ENCODE peak calls at places on chromosome 7, in seven cellular contexts. Z is lower lobe of right lung; K is CD4-positive, alpha-beta T cell; O is SJSA1; R is neuronal stem cell; U is adrenal gland; A is H7. Y is an unnamed sample. For H3K27me3, the result is how much of the 10 kb centered on the place peaks cover.

GRCh38 chr7:120353171-120353570 is 80.2 kb downstream of the KCND2 start:
- DNase-seq in U (no peak), Z (no peak), O (no peak), A (no peak), K (no peak), R (no peak), Y (no peak)

GRCh38 chr7:33039257-33039904 is 23.2 kb downstream of the NT5C3A start:
- DNase-seq in R (no peak), Z (no peak), U (no peak), A (no peak), K (no peak), O (peak), Y (no peak)

GRCh38 chr7:102473271-102473991 is 5.3 kb downstream of the POLR2J start:
- DNase-seq in K (no peak), R (no peak), O (no peak), A (no peak), U (peak), Z (peak), Y (no peak)

GRCh38 chr7:90407484-90407821 is 4.2 kb downstream of the CLDN12 start:
- DNase-seq in Z (no peak), U (no peak), R (no peak), O (no peak), A (no peak), K (no peak), Y (no peak)

GRCh38 chr7:99493823-99494222 is 6.3 kb downstream of the ZNF394 start:
- DNase-seq in Z (no peak), O (no peak), U (no peak), K (no peak), R (no peak), A (no peak), Y (no peak)

GRCh38 chr7:138667535-138667934 is 33.6 kb downstream of the SVOPL start:
- DNase-seq in U (no peak), R (no peak), K (no peak), Z (no peak), O (no peak), A (no peak), Y (no peak)

GRCh38 chr7:24825931-24826661 is 68.8 kb upstream of the GSDME start:
- DNase-seq in O (peak), R (no peak), K (no peak), A (peak), U (no peak), Z (no peak), Y (no peak)

GRCh38 chr7:155296788-155297516 is 726 bp upstream of the INSIG1 start:
- DNase-seq in U (peak), Z (peak), O (peak), A (no peak), K (peak), R (no peak), Y (peak)

GRCh38 chr7:94584113-94584512 is 71.8 kb downstream of the SGCE start:
- DNase-seq in O (no peak), R (no peak), A (no peak), K (no peak), U (no peak), Z (no peak), Y (no peak)

GRCh38 chr7:40316176-40316575 is 181.4 kb downstream of the SUGCT start:
- DNase-seq in Z (no peak), R (no peak), A (no peak), U (no peak), O (no peak), K (no peak), Y (no peak)

GRCh38 chr7:14424675-14425074 is 435.2 kb upstream of the ETV1 start:
- DNase-seq in U (no peak), R (no peak), A (no peak), O (no peak), K (no peak), Z (no peak), Y (no peak)

GRCh38 chr7:79789584-79790345 is 336.3 kb upstream of the MAGI2 start:
- DNase-seq in R (no peak), O (no peak), U (no peak), K (no peak), A (no peak), Z (no peak), Y (no peak)

GRCh38 chr7:48643420-48644013 is 280.8 kb upstream of the CDC14C start:
- DNase-seq in Z (no peak), K (no peak), R (no peak), O (no peak), A (no peak), U (no peak), Y (no peak)

GRCh38 chr7:55074008-55074499 is 55.2 kb downstream of the EGFR start:
- DNase-seq in U (peak), R (no peak), Z (peak), K (peak), O (peak), A (no peak), Y (no peak)

GRCh38 chr7:142669074-142669654 is 80.1 kb upstream of the PRSS1 start:
- DNase-seq in U (no peak), O (peak), A (peak), Z (no peak), K (no peak), R (peak), Y (peak)

GRCh38 chr7:140638311-140638791 is 2.3 kb downstream of the DENND2A start:
- DNase-seq in O (peak), R (no peak), U (no peak), A (peak), Z (no peak), K (no peak), Y (peak)

GRCh38 chr7:3027455-3027854 is 16.2 kb downstream of the CARD11 start:
- DNase-seq in A (no peak), R (no peak), K (no peak), Z (no peak), U (no peak), O (no peak), Y (no peak)

GRCh38 chr7:126727930-126728331 is 524.8 kb downstream of the GRM8 start:
- DNase-seq in O (peak), R (no peak), K (no peak), U (no peak), Z (no peak), A (no peak), Y (no peak)

GRCh38 chr7:5064391-5065106 is 18.9 kb downstream of the RBAK start:
- DNase-seq in O (peak), K (no peak), A (no peak), R (no peak), Z (no peak), U (no peak), Y (no peak)

GRCh38 chr7:157406971-157407370 is 70.2 kb downstream of the DNAJB6 start:
- DNase-seq in A (peak), R (no peak), O (no peak), K (no peak), U (no peak), Z (no peak), Y (no peak)

GRCh38 chr7:41224063-41224763 is 478.7 kb downstream of the INHBA start:
- DNase-seq in A (no peak), K (no peak), U (no peak), R (no peak), O (peak), Z (no peak), Y (no peak)

GRCh38 chr7:56091591-56091990 is 1.2 kb downstream of the PHKG1 start:
- DNase-seq in R (no peak), Z (no peak), K (no peak), U (no peak), A (no peak), O (no peak), Y (no peak)

GRCh38 chr7:82762880-82763279 is 319.3 kb upstream of the CACNA2D1 start:
- DNase-seq in K (no peak), A (no peak), Z (no peak), U (no peak), O (peak), R (no peak), Y (no peak)

GRCh38 chr7:24756989-24757798 is at the start of gene GSDME:
- DNase-seq in K (no peak), O (peak), U (peak), Z (peak), A (peak), R (peak), Y (peak)

GRCh38 chr7:129431911-129432643 is 2.2 kb upstream of the STRIP2 start:
- DNase-seq in R (no peak), U (no peak), Z (no peak), K (no peak), A (no peak), O (no peak), Y (no peak)

GRCh38 chr7:106731207-106731606 is 70.2 kb upstream of the CCDC71L start:
- DNase-seq in U (no peak), K (no peak), Z (no peak), R (no peak), O (no peak), A (no peak), Y (no peak)

GRCh38 chr7:37364871-37365270 is 83.8 kb downstream of the ELMO1 start:
- DNase-seq in Z (no peak), O (no peak), A (no peak), R (no peak), U (no peak), K (no peak), Y (no peak)

GRCh38 chr7:151007469-151007898 is 16.7 kb downstream of the NOS3 start:
- DNase-seq in K (no peak), U (no peak), A (peak), Z (no peak), O (no peak), R (no peak), Y (no peak)

GRCh38 chr7:78970440-78970916 is 483.0 kb downstream of the MAGI2 start:
- DNase-seq in K (no peak), R (peak), Z (no peak), A (no peak), O (no peak), U (no peak), Y (peak)

GRCh38 chr7:46850563-46851325 is 731.2 kb downstream of the TNS3 start:
- DNase-seq in O (peak), Z (no peak), R (no peak), A (no peak), U (no peak), K (no peak), Y (no peak)

DNA sequence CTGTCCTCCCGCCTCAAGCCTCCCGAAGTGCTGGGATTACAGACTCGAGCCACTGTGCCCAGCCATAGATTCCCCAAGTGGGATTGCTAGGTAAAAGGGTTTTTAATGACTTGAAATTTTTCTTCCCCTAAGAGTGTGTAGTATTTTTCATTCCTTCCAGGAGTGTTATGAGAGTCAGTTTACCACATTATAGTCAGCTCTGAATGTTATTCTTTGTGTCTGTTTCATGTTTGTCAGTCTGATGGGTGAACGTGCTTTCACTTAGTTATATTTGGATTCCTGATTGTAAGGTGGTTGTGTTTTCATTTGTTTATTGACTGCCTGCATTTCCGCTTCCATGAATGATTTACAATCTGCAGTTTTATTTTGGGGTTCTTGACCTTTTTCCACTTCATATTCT is 6.3 kb downstream of the ZNF212 start:
- DNase-seq in A (no peak), R (no peak), U (no peak), K (no peak), O (no peak), Z (no peak), Y (no peak)
- H3K27me3 ChIP-seq in A (under half), R (under half), U (under half), K (under half), O (under half), Z (under half), Y (under half)

GRCh38 chr7:101009629-101010028 is 10.3 kb upstream of the MUC17 start:
- DNase-seq in A (no peak), R (no peak), U (no peak), O (no peak), Z (no peak), K (no peak), Y (no peak)
- H3K27me3 ChIP-seq in A (under half), R (under half), U (under half), O (under half), Z (under half), K (under half), Y (under half)

DNA sequence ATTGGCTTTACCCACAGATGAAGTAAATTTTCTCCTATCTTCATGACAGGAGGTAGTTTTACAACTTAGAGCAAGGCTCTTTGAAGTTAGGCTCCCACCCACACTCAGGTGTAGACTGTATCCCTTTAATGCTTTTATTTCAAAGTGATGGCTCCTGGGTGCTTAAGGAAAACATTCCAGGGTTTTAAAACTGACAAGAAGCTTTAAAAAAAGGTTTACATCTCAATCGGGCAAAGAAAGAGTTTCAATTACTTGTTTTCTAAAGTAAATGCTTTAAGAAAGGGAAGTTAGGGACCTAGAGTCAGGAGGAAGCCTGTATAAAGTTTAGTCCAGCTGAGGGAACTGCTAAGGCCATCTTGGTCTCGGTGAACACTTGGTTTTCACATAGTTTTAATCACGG is 1153.8 kb upstream of the C7orf33 start:
- DNase-seq in K (no peak), O (no peak), U (no peak), A (no peak), Z (no peak), R (no peak), Y (no peak)
- H3K27me3 ChIP-seq in K (under half), O (under half), U (under half), A (under half), Z (under half), R (under half), Y (half or more)

DNA sequence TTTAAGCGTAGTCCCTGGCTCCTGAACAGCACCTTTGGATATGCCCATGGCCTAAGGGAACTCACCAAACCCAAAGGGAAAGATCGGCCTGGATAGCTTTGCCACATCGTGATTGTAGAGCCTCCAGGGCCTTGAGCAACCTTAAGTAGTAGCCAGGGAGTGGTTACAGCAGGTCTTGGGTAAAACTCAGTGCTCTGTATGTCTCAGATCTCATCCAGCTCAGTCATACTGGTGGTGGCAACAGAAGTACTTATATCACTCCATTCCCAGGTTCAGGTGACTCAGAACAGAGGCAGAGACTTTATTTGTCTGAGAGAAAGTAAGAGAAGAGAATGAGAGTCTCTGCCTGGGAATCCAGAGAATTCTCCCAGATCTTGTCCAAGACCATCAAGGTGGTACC is 39.1 kb upstream of the AASS start:
- DNase-seq in K (no peak), R (no peak), Z (no peak), A (no peak), U (no peak), O (no peak), Y (no peak)
- H3K27me3 ChIP-seq in K (under half), R (under half), Z (under half), A (under half), U (under half), O (under half), Y (under half)

DNA sequence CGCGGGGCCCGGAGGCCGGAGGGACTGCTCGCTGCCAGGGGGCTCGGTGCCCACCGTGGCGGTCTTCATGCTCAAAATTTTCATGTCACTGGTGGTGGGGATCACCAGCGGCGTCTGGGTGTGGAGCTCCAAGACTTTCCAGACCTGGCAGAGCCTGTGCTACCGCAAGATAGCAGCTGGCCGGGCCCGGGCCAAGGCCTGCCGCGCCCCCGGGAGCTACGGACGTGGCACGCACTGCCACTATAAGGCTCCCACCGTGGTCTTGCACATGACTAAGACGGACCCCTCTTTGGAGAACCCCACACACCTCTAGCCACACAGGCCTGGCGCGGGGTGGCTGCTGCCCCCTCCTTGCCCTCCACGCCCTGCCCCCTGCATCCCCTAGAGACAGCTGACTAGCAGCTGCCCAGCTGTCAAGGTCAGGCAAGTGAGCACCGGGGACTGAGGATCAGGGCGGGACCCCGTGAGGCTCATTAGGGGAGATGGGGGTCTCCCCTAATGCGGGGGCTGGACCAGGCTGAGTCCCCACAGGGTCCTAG is 2.0 kb downstream of the FZD9 start:
- DNase-seq in Z (no peak), A (peak), R (no peak), K (no peak), O (no peak), U (no peak), Y (no peak)
- H3K27me3 ChIP-seq in Z (under half), A (under half), R (under half), K (under half), O (under half), U (under half), Y (under half)

Y was measured in neural progenitor cell.